ENCODE peak calls at places on chromosome 20, in seven cellular contexts. One of them, this sample, is unnamed.

GRCh38 chr20:50379049-50379990 is 130.9 kb upstream of the PTPN1 start:
- DNase-seq in CD4-positive, alpha-beta T cell: no peak
- DNase-seq in progenitor cell of endocrine pancreas: no peak
- DNase-seq in fibroblast of mammary gland: peak
- DNase-seq in WTC11: no peak
- DNase-seq in activated B cell treated with CpG ODN at 0.5 μM for 24 hours: no peak
- DNase-seq in neural crest cell: no peak
- DNase-seq in this sample: no peak

GRCh38 chr20:13113731-13114130 is 105.0 kb downstream of the SPTLC3 start:
- DNase-seq in fibroblast of mammary gland: no peak
- DNase-seq in neural crest cell: no peak
- DNase-seq in WTC11: no peak
- DNase-seq in activated B cell treated with CpG ODN at 0.5 μM for 24 hours: no peak
- DNase-seq in CD4-positive, alpha-beta T cell: no peak
- DNase-seq in progenitor cell of endocrine pancreas: no peak
- DNase-seq in this sample: no peak

GRCh38 chr20:21103582-21104465 is 2.3 kb downstream of the LINC00237 start:
- DNase-seq in neural crest cell: no peak
- DNase-seq in fibroblast of mammary gland: no peak
- DNase-seq in WTC11: no peak
- DNase-seq in activated B cell treated with CpG ODN at 0.5 μM for 24 hours: no peak
- DNase-seq in CD4-positive, alpha-beta T cell: no peak
- DNase-seq in progenitor cell of endocrine pancreas: no peak
- DNase-seq in this sample: no peak

GRCh38 chr20:17646901-17647301 is 35.1 kb downstream of the RRBP1 start:
- DNase-seq in activated B cell treated with CpG ODN at 0.5 μM for 24 hours: no peak
- DNase-seq in progenitor cell of endocrine pancreas: no peak
- DNase-seq in neural crest cell: no peak
- DNase-seq in CD4-positive, alpha-beta T cell: no peak
- DNase-seq in fibroblast of mammary gland: no peak
- DNase-seq in WTC11: no peak
- DNase-seq in this sample: no peak

GRCh38 chr20:62400021-62400420 is 7.1 kb downstream of the CABLES2 start:
- DNase-seq in CD4-positive, alpha-beta T cell: no peak
- DNase-seq in neural crest cell: no peak
- DNase-seq in fibroblast of mammary gland: no peak
- DNase-seq in activated B cell treated with CpG ODN at 0.5 μM for 24 hours: no peak
- DNase-seq in progenitor cell of endocrine pancreas: no peak
- DNase-seq in WTC11: no peak
- DNase-seq in this sample: no peak

GRCh38 chr20:46028772-46029371 is at the start of gene SLC12A5:
- DNase-seq in neural crest cell: no peak
- DNase-seq in CD4-positive, alpha-beta T cell: no peak
- DNase-seq in WTC11: no peak
- DNase-seq in fibroblast of mammary gland: no peak
- DNase-seq in activated B cell treated with CpG ODN at 0.5 μM for 24 hours: no peak
- DNase-seq in progenitor cell of endocrine pancreas: no peak
- DNase-seq in this sample: no peak

GRCh38 chr20:21027569-21027968 is 78.6 kb downstream of the LINC00237 start:
- DNase-seq in progenitor cell of endocrine pancreas: no peak
- DNase-seq in activated B cell treated with CpG ODN at 0.5 μM for 24 hours: no peak
- DNase-seq in neural crest cell: peak
- DNase-seq in WTC11: peak
- DNase-seq in fibroblast of mammary gland: no peak
- DNase-seq in CD4-positive, alpha-beta T cell: no peak
- DNase-seq in this sample: no peak

GRCh38 chr20:33697129-33697528 is 10.9 kb upstream of the E2F1 start:
- DNase-seq in activated B cell treated with CpG ODN at 0.5 μM for 24 hours: no peak
- DNase-seq in progenitor cell of endocrine pancreas: no peak
- DNase-seq in fibroblast of mammary gland: peak
- DNase-seq in WTC11: no peak
- DNase-seq in CD4-positive, alpha-beta T cell: no peak
- DNase-seq in neural crest cell: no peak
- DNase-seq in this sample: no peak

GRCh38 chr20:37270586-37271420 is 9.2 kb upstream of the GHRH start:
- DNase-seq in progenitor cell of endocrine pancreas: no peak
- DNase-seq in CD4-positive, alpha-beta T cell: no peak
- DNase-seq in neural crest cell: no peak
- DNase-seq in activated B cell treated with CpG ODN at 0.5 μM for 24 hours: peak
- DNase-seq in fibroblast of mammary gland: peak
- DNase-seq in WTC11: no peak
- DNase-seq in this sample: no peak

GRCh38 chr20:23003916-23004315 is 31.2 kb upstream of the SSTR4 start:
- DNase-seq in CD4-positive, alpha-beta T cell: no peak
- DNase-seq in activated B cell treated with CpG ODN at 0.5 μM for 24 hours: no peak
- DNase-seq in WTC11: no peak
- DNase-seq in neural crest cell: no peak
- DNase-seq in progenitor cell of endocrine pancreas: no peak
- DNase-seq in fibroblast of mammary gland: no peak
- DNase-seq in this sample: no peak

GRCh38 chr20:61919675-61920365 is 145.9 kb downstream of the TAF4 start:
- DNase-seq in CD4-positive, alpha-beta T cell: no peak
- DNase-seq in WTC11: no peak
- DNase-seq in neural crest cell: no peak
- DNase-seq in progenitor cell of endocrine pancreas: no peak
- DNase-seq in fibroblast of mammary gland: no peak
- DNase-seq in activated B cell treated with CpG ODN at 0.5 μM for 24 hours: no peak
- DNase-seq in this sample: no peak

GRCh38 chr20:49280463-49281058 is 2.7 kb upstream of the ZNFX1 start:
- DNase-seq in fibroblast of mammary gland: no peak
- DNase-seq in WTC11: no peak
- DNase-seq in activated B cell treated with CpG ODN at 0.5 μM for 24 hours: no peak
- DNase-seq in progenitor cell of endocrine pancreas: no peak
- DNase-seq in CD4-positive, alpha-beta T cell: no peak
- DNase-seq in neural crest cell: no peak
- DNase-seq in this sample: no peak

GRCh38 chr20:1894951-1895673 is at the start of gene SIRPA:
- DNase-seq in WTC11: peak
- DNase-seq in progenitor cell of endocrine pancreas: no peak
- DNase-seq in neural crest cell: peak
- DNase-seq in activated B cell treated with CpG ODN at 0.5 μM for 24 hours: no peak
- DNase-seq in CD4-positive, alpha-beta T cell: no peak
- DNase-seq in fibroblast of mammary gland: peak
- DNase-seq in this sample: no peak

GRCh38 chr20:37575884-37576283 is 48.2 kb upstream of the BLCAP start:
- DNase-seq in CD4-positive, alpha-beta T cell: no peak
- DNase-seq in activated B cell treated with CpG ODN at 0.5 μM for 24 hours: no peak
- DNase-seq in fibroblast of mammary gland: no peak
- DNase-seq in WTC11: peak
- DNase-seq in neural crest cell: no peak
- DNase-seq in progenitor cell of endocrine pancreas: no peak
- DNase-seq in this sample: no peak

GRCh38 chr20:5612476-5613291 is 137.5 kb upstream of the SHLD1 start:
- DNase-seq in WTC11: no peak
- DNase-seq in progenitor cell of endocrine pancreas: no peak
- DNase-seq in neural crest cell: no peak
- DNase-seq in CD4-positive, alpha-beta T cell: no peak
- DNase-seq in activated B cell treated with CpG ODN at 0.5 μM for 24 hours: no peak
- DNase-seq in fibroblast of mammary gland: peak
- DNase-seq in this sample: no peak

GRCh38 chr20:61521680-61522420 is 269.8 kb downstream of the CDH4 start:
- DNase-seq in CD4-positive, alpha-beta T cell: no peak
- DNase-seq in progenitor cell of endocrine pancreas: no peak
- DNase-seq in WTC11: no peak
- DNase-seq in activated B cell treated with CpG ODN at 0.5 μM for 24 hours: no peak
- DNase-seq in fibroblast of mammary gland: no peak
- DNase-seq in neural crest cell: no peak
- DNase-seq in this sample: no peak

GRCh38 chr20:29497261-29497671 is 1760.2 kb upstream of the DEFB115 start:
- DNase-seq in progenitor cell of endocrine pancreas: no peak
- DNase-seq in fibroblast of mammary gland: peak
- DNase-seq in WTC11: no peak
- DNase-seq in activated B cell treated with CpG ODN at 0.5 μM for 24 hours: no peak
- DNase-seq in CD4-positive, alpha-beta T cell: peak
- DNase-seq in neural crest cell: no peak
- DNase-seq in this sample: peak

GRCh38 chr20:17935761-17936160 is 32.8 kb downstream of the SNX5 start:
- DNase-seq in fibroblast of mammary gland: no peak
- DNase-seq in WTC11: no peak
- DNase-seq in activated B cell treated with CpG ODN at 0.5 μM for 24 hours: no peak
- DNase-seq in progenitor cell of endocrine pancreas: no peak
- DNase-seq in CD4-positive, alpha-beta T cell: no peak
- DNase-seq in neural crest cell: no peak
- DNase-seq in this sample: no peak

GRCh38 chr20:40493551-40493950 is 195.5 kb downstream of the MAFB start:
- DNase-seq in progenitor cell of endocrine pancreas: no peak
- DNase-seq in WTC11: no peak
- DNase-seq in neural crest cell: no peak
- DNase-seq in CD4-positive, alpha-beta T cell: no peak
- DNase-seq in activated B cell treated with CpG ODN at 0.5 μM for 24 hours: no peak
- DNase-seq in fibroblast of mammary gland: peak
- DNase-seq in this sample: no peak

GRCh38 chr20:6700563-6701328 is 66.7 kb upstream of the BMP2 start:
- DNase-seq in CD4-positive, alpha-beta T cell: no peak
- DNase-seq in neural crest cell: no peak
- DNase-seq in activated B cell treated with CpG ODN at 0.5 μM for 24 hours: no peak
- DNase-seq in WTC11: no peak
- DNase-seq in progenitor cell of endocrine pancreas: no peak
- DNase-seq in fibroblast of mammary gland: no peak
- DNase-seq in this sample: no peak

GRCh38 chr20:5918856-5919633 is 31.3 kb downstream of the TRMT6 start:
- DNase-seq in fibroblast of mammary gland: peak
- DNase-seq in activated B cell treated with CpG ODN at 0.5 μM for 24 hours: no peak
- DNase-seq in neural crest cell: no peak
- DNase-seq in WTC11: no peak
- DNase-seq in progenitor cell of endocrine pancreas: no peak
- DNase-seq in CD4-positive, alpha-beta T cell: no peak
- DNase-seq in this sample: no peak

GRCh38 chr20:577167-577791 is 32.8 kb downstream of the TCF15 start:
- DNase-seq in neural crest cell: no peak
- DNase-seq in CD4-positive, alpha-beta T cell: no peak
- DNase-seq in activated B cell treated with CpG ODN at 0.5 μM for 24 hours: no peak
- DNase-seq in fibroblast of mammary gland: peak
- DNase-seq in progenitor cell of endocrine pancreas: no peak
- DNase-seq in WTC11: no peak
- DNase-seq in this sample: no peak
- TF ChIP-seq CTCF in neural crest cell: peak
- TF ChIP-seq CTCF in CD4-positive, alpha-beta T cell: no peak
- TF ChIP-seq CTCF in activated B cell treated with CpG ODN at 0.5 μM for 24 hours: no peak
- TF ChIP-seq CTCF in fibroblast of mammary gland: peak
- TF ChIP-seq CTCF in progenitor cell of endocrine pancreas: peak
- TF ChIP-seq CTCF in WTC11: peak
- TF ChIP-seq CTCF in this sample: no peak

GRCh38 chr20:59515906-59516209 is 88.5 kb upstream of the PHACTR3 start:
- DNase-seq in WTC11: no peak
- DNase-seq in CD4-positive, alpha-beta T cell: no peak
- DNase-seq in neural crest cell: no peak
- DNase-seq in activated B cell treated with CpG ODN at 0.5 μM for 24 hours: no peak
- DNase-seq in fibroblast of mammary gland: no peak
- DNase-seq in progenitor cell of endocrine pancreas: no peak
- DNase-seq in this sample: no peak
- TF ChIP-seq CTCF in WTC11: no peak
- TF ChIP-seq CTCF in CD4-positive, alpha-beta T cell: no peak
- TF ChIP-seq CTCF in neural crest cell: no peak
- TF ChIP-seq CTCF in activated B cell treated with CpG ODN at 0.5 μM for 24 hours: no peak
- TF ChIP-seq CTCF in fibroblast of mammary gland: no peak
- TF ChIP-seq CTCF in progenitor cell of endocrine pancreas: no peak
- TF ChIP-seq CTCF in this sample: no peak

GRCh38 chr20:24696396-24696795 is 227.0 kb downstream of the SYNDIG1 start:
- DNase-seq in CD4-positive, alpha-beta T cell: no peak
- DNase-seq in fibroblast of mammary gland: no peak
- DNase-seq in neural crest cell: no peak
- DNase-seq in WTC11: no peak
- DNase-seq in progenitor cell of endocrine pancreas: no peak
- DNase-seq in activated B cell treated with CpG ODN at 0.5 μM for 24 hours: no peak
- DNase-seq in this sample: no peak

GRCh38 chr20:24693466-24694156 is 224.2 kb downstream of the SYNDIG1 start:
- DNase-seq in activated B cell treated with CpG ODN at 0.5 μM for 24 hours: no peak
- DNase-seq in WTC11: no peak
- DNase-seq in CD4-positive, alpha-beta T cell: no peak
- DNase-seq in fibroblast of mammary gland: no peak
- DNase-seq in neural crest cell: no peak
- DNase-seq in progenitor cell of endocrine pancreas: no peak
- DNase-seq in this sample: no peak

GRCh38 chr20:24694157-24694726 is 224.8 kb downstream of the SYNDIG1 start:
- DNase-seq in WTC11: no peak
- DNase-seq in CD4-positive, alpha-beta T cell: no peak
- DNase-seq in progenitor cell of endocrine pancreas: no peak
- DNase-seq in neural crest cell: no peak
- DNase-seq in fibroblast of mammary gland: no peak
- DNase-seq in activated B cell treated with CpG ODN at 0.5 μM for 24 hours: no peak
- DNase-seq in this sample: no peak

GRCh38 chr20:24695529-24696225 is 226.2 kb downstream of the SYNDIG1 start:
- DNase-seq in fibroblast of mammary gland: no peak
- DNase-seq in neural crest cell: no peak
- DNase-seq in CD4-positive, alpha-beta T cell: no peak
- DNase-seq in WTC11: no peak
- DNase-seq in progenitor cell of endocrine pancreas: no peak
- DNase-seq in activated B cell treated with CpG ODN at 0.5 μM for 24 hours: no peak
- DNase-seq in this sample: no peak

GRCh38 chr20:24694727-24695528 is 225.5 kb downstream of the SYNDIG1 start:
- DNase-seq in progenitor cell of endocrine pancreas: no peak
- DNase-seq in activated B cell treated with CpG ODN at 0.5 μM for 24 hours: no peak
- DNase-seq in fibroblast of mammary gland: no peak
- DNase-seq in neural crest cell: no peak
- DNase-seq in WTC11: no peak
- DNase-seq in CD4-positive, alpha-beta T cell: no peak
- DNase-seq in this sample: no peak
- TF ChIP-seq CTCF in progenitor cell of endocrine pancreas: no peak
- TF ChIP-seq CTCF in activated B cell treated with CpG ODN at 0.5 μM for 24 hours: no peak
- TF ChIP-seq CTCF in fibroblast of mammary gland: no peak
- TF ChIP-seq CTCF in neural crest cell: no peak
- TF ChIP-seq CTCF in WTC11: no peak
- TF ChIP-seq CTCF in CD4-positive, alpha-beta T cell: no peak
- TF ChIP-seq CTCF in this sample: no peak

GRCh38 chr20:3696200-3696599 is 14.4 kb upstream of the ADAM33 start:
- DNase-seq in fibroblast of mammary gland: peak
- DNase-seq in progenitor cell of endocrine pancreas: no peak
- DNase-seq in activated B cell treated with CpG ODN at 0.5 μM for 24 hours: no peak
- DNase-seq in WTC11: no peak
- DNase-seq in neural crest cell: no peak
- DNase-seq in CD4-positive, alpha-beta T cell: no peak
- DNase-seq in this sample: no peak
- TF ChIP-seq CTCF in fibroblast of mammary gland: peak
- TF ChIP-seq CTCF in progenitor cell of endocrine pancreas: peak
- TF ChIP-seq CTCF in activated B cell treated with CpG ODN at 0.5 μM for 24 hours: no peak
- TF ChIP-seq CTCF in WTC11: peak
- TF ChIP-seq CTCF in neural crest cell: peak
- TF ChIP-seq CTCF in CD4-positive, alpha-beta T cell: no peak
- TF ChIP-seq CTCF in this sample: no peak

DNA sequence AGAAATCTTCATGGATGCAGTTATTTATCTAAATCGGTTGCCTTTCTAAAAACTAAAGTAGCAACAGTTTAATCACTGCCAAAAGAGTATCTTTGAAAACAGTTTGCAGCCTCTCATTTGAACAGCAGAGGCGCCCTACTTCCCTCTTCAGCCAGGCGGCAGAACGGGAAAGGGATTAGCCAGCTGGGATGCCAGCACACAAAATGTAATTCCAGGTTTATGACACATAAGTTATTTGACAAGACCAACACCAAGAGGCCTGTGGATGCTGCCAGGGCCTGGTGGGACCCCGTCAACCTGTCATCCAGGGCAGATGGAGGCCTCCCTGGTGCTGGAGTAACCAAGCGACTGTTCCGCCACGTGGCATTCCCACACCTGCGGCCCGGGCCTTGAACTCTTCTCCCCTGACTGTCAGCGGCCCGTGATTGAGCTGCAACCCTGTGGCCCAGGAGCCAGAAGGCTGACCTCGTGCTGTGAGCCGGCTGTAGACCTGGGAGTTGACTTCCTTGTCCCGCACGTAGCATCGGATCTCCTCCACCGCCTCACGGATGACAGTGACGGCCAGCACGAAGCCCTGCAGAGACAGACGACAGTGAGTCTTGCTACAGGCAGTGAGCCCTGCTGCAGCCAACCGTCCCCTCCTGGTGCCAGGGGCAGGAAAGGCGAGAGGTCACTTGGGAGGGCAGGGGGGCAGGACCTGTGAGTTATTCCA is 55.5 kb downstream of the ATP9A start:
- DNase-seq in CD4-positive, alpha-beta T cell: no peak
- DNase-seq in activated B cell treated with CpG ODN at 0.5 μM for 24 hours: no peak
- DNase-seq in WTC11: peak
- DNase-seq in fibroblast of mammary gland: peak
- DNase-seq in progenitor cell of endocrine pancreas: no peak
- DNase-seq in neural crest cell: no peak
- DNase-seq in this sample: no peak
- TF ChIP-seq CTCF in CD4-positive, alpha-beta T cell: no peak
- TF ChIP-seq CTCF in activated B cell treated with CpG ODN at 0.5 μM for 24 hours: no peak
- TF ChIP-seq CTCF in WTC11: peak
- TF ChIP-seq CTCF in fibroblast of mammary gland: peak
- TF ChIP-seq CTCF in progenitor cell of endocrine pancreas: peak
- TF ChIP-seq CTCF in neural crest cell: peak
- TF ChIP-seq CTCF in this sample: no peak